ENCODE peak calls at places on chromosomes 13 and 19, in four cellular contexts. W is fibroblast of the aortic adventitia, Q is prostate gland, E is AG08396. D is an unnamed sample.

GRCh38 chr13:47294691-47295090 is 397.8 kb upstream of the HTR2A start:
- DNase-seq in Q (no peak), W (peak; percentile 63), E (no peak), D (peak; percentile 17)

GRCh38 chr19:5356428-5356827 is 15.8 kb upstream of the PTPRS start:
- DNase-seq in W (no peak), Q (no peak), E (no peak), D (peak; percentile 22)

GRCh38 chr19:46489445-46490272 is 6.0 kb downstream of the PNMA8B start:
- DNase-seq in Q (no peak), W (peak; percentile 80), E (peak; percentile 80), D (peak; percentile 76)

GRCh38 chr19:8569066-8569761 is 8.0 kb downstream of the MYO1F start:
- DNase-seq in E (peak; percentile 88), Q (no peak), W (peak; percentile 75), D (peak; percentile 93)

GRCh38 chr13:47396915-47397314 is 500.1 kb upstream of the HTR2A start:
- DNase-seq in E (no peak), W (no peak), Q (no peak), D (no peak)

GRCh38 chr13:29861694-29862110 is 11.3 kb upstream of the UBL3 start:
- DNase-seq in Q (no peak), E (peak; percentile 75), W (peak; percentile 37), D (peak; percentile 98)

GRCh38 chr19:41223431-41224234 is 4.6 kb downstream of the AXL start:
- DNase-seq in Q (no peak), W (peak; percentile 77), E (peak; percentile 86), D (peak; percentile 93)

GRCh38 chr13:112750570-112750969 is 60.7 kb downstream of the ATP11A start:
- DNase-seq in E (no peak), Q (no peak), W (no peak), D (no peak)

GRCh38 chr19:46471116-46471733 is at the start of gene PNMA8A:
- DNase-seq in W (peak; percentile 86), Q (no peak), E (peak; percentile 78), D (peak; percentile 71)

GRCh38 chr19:41701401-41702075 is 6.9 kb upstream of the CEACAM5 start:
- DNase-seq in W (no peak), E (no peak), Q (no peak), D (no peak)

GRCh38 chr19:32798201-32798600 is 71.4 kb downstream of the SLC7A9 start:
- DNase-seq in Q (no peak), E (no peak), W (no peak), D (no peak)

GRCh38 chr19:5018224-5019015 is 49.5 kb downstream of the KDM4B start:
- DNase-seq in E (peak; percentile 85), W (peak; percentile 70), Q (no peak), D (peak; percentile 69)

GRCh38 chr19:35246466-35247096 is 2.2 kb upstream of the LSR start:
- DNase-seq in E (no peak), Q (no peak), W (no peak), D (no peak)

GRCh38 chr13:79549355-79550106 is 68.6 kb downstream of the NDFIP2 start:
- DNase-seq in E (no peak), Q (no peak), W (peak; percentile 35), D (peak; percentile 57)

GRCh38 chr13:32731576-32731975 is 145.3 kb downstream of the PDS5B start:
- DNase-seq in E (peak; percentile 25), Q (peak; percentile 21), W (peak; percentile 18), D (peak; percentile 33)

GRCh38 chr19:19140476-19140875 is 2.2 kb upstream of the TMEM161A start:
- DNase-seq in E (no peak), W (no peak), Q (no peak), D (peak; percentile 45)

GRCh38 chr13:50801087-50801931 is 42.2 kb downstream of the DLEU7 start:
- DNase-seq in Q (peak; percentile 44), E (peak; percentile 67), W (peak; percentile 89), D (peak; percentile 59)

GRCh38 chr19:43313711-43314495 is 39.6 kb upstream of the CD177 start:
- DNase-seq in Q (no peak), E (no peak), W (no peak), D (no peak)

GRCh38 chr19:11176466-11177193 is 20.7 kb downstream of the KANK2 start:
- DNase-seq in Q (no peak), W (no peak), E (no peak), D (no peak)

GRCh38 chr19:961866-962620 is 22.1 kb upstream of the WDR18 start:
- DNase-seq in W (peak; percentile 53), E (peak; percentile 90), Q (no peak), D (no peak)

GRCh38 chr19:511101-511841 is 4.0 kb downstream of the TPGS1 start:
- DNase-seq in W (no peak), Q (no peak), E (no peak), D (peak; percentile 68)

GRCh38 chr13:29774830-29775229 is 75.6 kb downstream of the UBL3 start:
- DNase-seq in E (no peak), Q (no peak), W (no peak), D (no peak)

GRCh38 chr13:99005609-99006008 is 27.7 kb upstream of the DOCK9 start:
- DNase-seq in Q (no peak), W (no peak), E (no peak), D (no peak)

GRCh38 chr13:60397693-60398437 is 845 bp downstream of the TDRD3 start:
- DNase-seq in E (peak; percentile 72), W (peak; percentile 66), Q (peak; percentile 43), D (peak; percentile 64)

GRCh38 chr19:45817010-45817724 is 2.1 kb upstream of the RSPH6A start:
- DNase-seq in E (peak; percentile 98), Q (peak; percentile 89), W (peak; percentile 94), D (peak; percentile 71)

GRCh38 chr19:7366701-7367420 is 18.1 kb downstream of the ARHGEF18 start:
- DNase-seq in E (no peak), W (peak; percentile 50), Q (no peak), D (peak; percentile 26)

GRCh38 chr19:4970558-4971423 is 1.9 kb downstream of the KDM4B start:
- DNase-seq in E (no peak), W (peak; percentile 27), Q (no peak), D (no peak)